ENCODE peak calls at places on chromosome X, in four cellular contexts. J is activated CD4-positive, alpha-beta T cell treated with anti-CD3 and anti-CD28 coated beads, Interleukin-2, amount 50 U/mL, for 24 hours; Q is GM10248; I is endodermal cell. W is an unnamed sample.

GRCh38 chrX:14027031-14027430 is 2.7 kb downstream of the GEMIN8 start:
- DNase-seq in I (no peak), J (no peak), Q (no peak), W (no peak)

GRCh38 chrX:57516491-57516890 is 75.3 kb upstream of the ZXDB start:
- DNase-seq in J (no peak), Q (no peak), I (peak; percentile 26), W (no peak)

GRCh38 chrX:153767674-153768055 is 3.6 kb downstream of the PLXNB3 start:
- DNase-seq in J (no peak), I (no peak), Q (no peak), W (no peak)

GRCh38 chrX:30858098-30858497 is 31.0 kb downstream of the TAB3 start:
- DNase-seq in I (no peak), Q (no peak), J (no peak), W (no peak)

GRCh38 chrX:135557344-135557743 is 36.9 kb downstream of the INTS6L start:
- DNase-seq in Q (no peak), J (no peak), I (no peak), W (no peak)

GRCh38 chrX:151151668-151152267 is 24.6 kb upstream of the GPR50 start:
- DNase-seq in I (peak; percentile 57), Q (peak; percentile 38), J (peak; percentile 25), W (peak; percentile 12)

GRCh38 chrX:85573801-85574200 is 194.3 kb upstream of the POF1B start:
- DNase-seq in I (no peak), Q (no peak), J (no peak), W (no peak)

GRCh38 chrX:95318882-95319281 is 1365.8 kb upstream of the DIAPH2 start:
- DNase-seq in I (peak; percentile 77), Q (peak; percentile 3), J (no peak), W (no peak)

GRCh38 chrX:155679715-155680114 is 67.0 kb upstream of the TMLHE start:
- DNase-seq in J (no peak), Q (no peak), I (no peak), W (no peak)

GRCh38 chrX:40496728-40497127 is 84.0 kb upstream of the ATP6AP2 start:
- DNase-seq in J (no peak), Q (no peak), I (peak; percentile 66), W (no peak)

GRCh38 chrX:41478397-41478911 is 31.3 kb downstream of the NYX start:
- DNase-seq in J (no peak), I (peak; percentile 48), Q (no peak), W (no peak)

GRCh38 chrX:151624677-151625076 is 61.2 kb downstream of the PASD1 start:
- DNase-seq in I (no peak), Q (no peak), J (no peak), W (no peak)

GRCh38 chrX:33969105-33969504 is 163.0 kb downstream of the FAM47A start:
- DNase-seq in J (no peak), I (no peak), Q (no peak), W (no peak)

GRCh38 chrX:68498044-68498507 is 775 bp upstream of the YIPF6 start:
- DNase-seq in I (no peak), Q (no peak), J (no peak), W (no peak)

GRCh38 chrX:140712413-140713173 is 3.0 kb downstream of the LINC00632 start:
- DNase-seq in Q (no peak), I (peak; percentile 84), J (no peak), W (no peak)

GRCh38 chrX:53190363-53190960 is 34.5 kb downstream of the KDM5C start:
- DNase-seq in Q (no peak), I (peak; percentile 86), J (no peak), W (no peak)

GRCh38 chrX:21487832-21488231 is 113.6 kb downstream of the CNKSR2 start:
- DNase-seq in J (no peak), Q (no peak), I (no peak), W (no peak)

GRCh38 chrX:133999013-133999705 is 13.8 kb upstream of the GPC3 start:
- DNase-seq in Q (no peak), J (no peak), I (no peak), W (no peak)

GRCh38 chrX:21756785-21757529 is 959 bp downstream of the SMPX start:
- DNase-seq in Q (no peak), J (no peak), I (no peak), W (no peak)

GRCh38 chrX:78019586-78020483 is 50.4 kb upstream of the PGAM4 start:
- DNase-seq in Q (no peak), I (no peak), J (no peak), W (no peak)

GRCh38 chrX:57573754-57574153 is 18.1 kb upstream of the ZXDB start:
- DNase-seq in Q (no peak), I (peak; percentile 72), J (no peak), W (no peak)

GRCh38 chrX:12011075-12011474 is 127.2 kb upstream of the FRMPD4 start:
- DNase-seq in J (no peak), I (no peak), Q (no peak), W (no peak)

GRCh38 chrX:154802838-154803410 is 2.4 kb downstream of the MPP1 start:
- DNase-seq in I (no peak), Q (no peak), J (no peak), W (no peak)

GRCh38 chrX:2584216-2584615 is 83.4 kb upstream of the DHRSX start:
- DNase-seq in I (peak; percentile 74), Q (no peak), J (no peak), W (no peak)

GRCh38 chrX:3968749-3969148 is 255.3 kb upstream of the PRKX start:
- DNase-seq in J (no peak), I (no peak), Q (no peak), W (no peak)

GRCh38 chrX:10513974-10514373 is 106.4 kb downstream of the MID1 start:
- DNase-seq in Q (no peak), I (no peak), J (no peak), W (no peak)

GRCh38 chrX:130741584-130741983 is 161.4 kb downstream of the ENOX2 start:
- DNase-seq in I (no peak), Q (no peak), J (no peak), W (no peak)

GRCh38 chrX:30039768-30040167 is 175.6 kb upstream of the MAGEB2 start:
- DNase-seq in I (no peak), Q (no peak), J (no peak), W (no peak)

GRCh38 chrX:68440940-68441339 is 7.6 kb upstream of the OPHN1 start:
- DNase-seq in Q (no peak), I (no peak), J (no peak), W (no peak)

W was measured in GM12864.